ENCODE peak calls at places on chromosomes 12 and 14, in nine cellular contexts. H is amniotic stem cell, P is hippocampal formation, W is fibroblast of mammary gland, J is foreskin fibroblast, X is NCI-H446 treated with DMSO at 0.1 percent for 48 hours, O is sciatic nerve, L is AG08396, V is T-helper 2 cell. N is an unnamed sample.

GRCh38 chr12:32545413-32545970 is 133.6 kb upstream of the DNM1L start:
- DNase-seq in H (no peak), P (no peak), W (no peak), J (no peak), X (no peak), O (no peak), L (no peak), V (no peak), N (no peak)

GRCh38 chr14:72782817-72783216 is 111.1 kb downstream of the DPF3 start:
- DNase-seq in H (no peak), P (no peak), W (no peak), J (no peak), X (no peak), O (no peak), L (no peak), V (no peak), N (no peak)

GRCh38 chr14:76509291-76509690 is 133.4 kb downstream of the ESRRB start:
- DNase-seq in H (no peak), P (no peak), W (no peak), J (no peak), X (no peak), O (no peak), L (no peak), V (no peak), N (peak; percentile 35)

GRCh38 chr12:14779834-14780233 is 23.4 kb downstream of the WBP11 start:
- DNase-seq in H (no peak), P (no peak), W (no peak), J (no peak), X (no peak), O (no peak), L (no peak), V (no peak), N (no peak)

GRCh38 chr14:97848351-97848980 is 1051.3 kb downstream of the VRK1 start:
- DNase-seq in H (no peak), P (no peak), W (no peak), J (no peak), X (no peak), O (no peak), L (no peak), V (no peak), N (no peak)

GRCh38 chr12:131137836-131138637 is 184.3 kb downstream of the ADGRD1 start:
- DNase-seq in H (no peak), P (no peak), W (peak; percentile 31), J (peak; percentile 20), X (no peak), O (no peak), L (no peak), V (no peak), N (no peak)

GRCh38 chr12:68446896-68447806 is 115.0 kb upstream of the MDM1 start:
- DNase-seq in H (no peak), P (no peak), W (peak; percentile 31), J (peak; percentile 26), X (no peak), O (no peak), L (no peak), V (no peak), N (no peak)

GRCh38 chr14:101705733-101706508 is 55.6 kb upstream of the PPP2R5C start:
- DNase-seq in H (no peak), P (no peak), W (no peak), J (no peak), X (no peak), O (peak; percentile 79), L (no peak), V (peak; percentile 40), N (no peak)

GRCh38 chr14:53011053-53011462 is 60.2 kb upstream of the FERMT2 start:
- DNase-seq in H (peak; percentile 51), P (peak; percentile 16), W (peak; percentile 99), J (peak; percentile 97), X (no peak), O (peak; percentile 88), L (peak; percentile 87), V (no peak), N (peak; percentile 12)

GRCh38 chr14:55794655-55795583 is 214.9 kb downstream of the KTN1 start:
- DNase-seq in H (peak; percentile 33), P (no peak), W (peak; percentile 33), J (no peak), X (no peak), O (no peak), L (no peak), V (no peak), N (no peak)

GRCh38 chr14:94897092-94897491 is 127.2 kb upstream of the GSC start:
- DNase-seq in H (no peak), P (no peak), W (peak; percentile 78), J (no peak), X (no peak), O (peak; percentile 67), L (no peak), V (no peak), N (no peak)

GRCh38 chr12:54019111-54019811 is 9.0 kb upstream of the HOXC6 start:
- DNase-seq in H (no peak), P (no peak), W (peak; percentile 56), J (no peak), X (no peak), O (no peak), L (no peak), V (no peak), N (no peak)

GRCh38 chr12:96170328-96170727 is 23.8 kb upstream of the ELK3 start:
- DNase-seq in H (no peak), P (no peak), W (no peak), J (no peak), X (no peak), O (no peak), L (no peak), V (no peak), N (peak; percentile 16)

GRCh38 chr12:66776974-66777373 is 98.1 kb upstream of the GRIP1 start:
- DNase-seq in H (no peak), P (no peak), W (no peak), J (no peak), X (no peak), O (no peak), L (no peak), V (no peak), N (no peak)

GRCh38 chr12:103997277-103997900 is 31.7 kb downstream of the TDG start:
- DNase-seq in H (no peak), P (no peak), W (peak; percentile 54), J (no peak), X (no peak), O (no peak), L (no peak), V (no peak), N (no peak)

GRCh38 chr12:89134213-89134770 is 218.0 kb downstream of the DUSP6 start:
- DNase-seq in H (no peak), P (no peak), W (no peak), J (no peak), X (no peak), O (no peak), L (no peak), V (no peak), N (no peak)

GRCh38 chr12:32049956-32050355 is 56.7 kb upstream of the BICD1 start:
- DNase-seq in H (no peak), P (no peak), W (no peak), J (no peak), X (no peak), O (no peak), L (no peak), V (no peak), N (no peak)

GRCh38 chr14:28142400-28143015 is 624.1 kb upstream of the FOXG1 start:
- DNase-seq in H (no peak), P (peak; percentile 51), W (peak; percentile 8), J (no peak), X (peak; percentile 69), O (no peak), L (no peak), V (no peak), N (peak; percentile 54)

GRCh38 chr12:107225626-107226025 is 132.3 kb upstream of the CRY1 start:
- DNase-seq in H (no peak), P (no peak), W (no peak), J (peak; percentile 8), X (no peak), O (no peak), L (peak; percentile 69), V (no peak), N (no peak)

GRCh38 chr14:46197856-46198255 is 453.7 kb downstream of the RPL10L start:
- DNase-seq in H (no peak), P (no peak), W (peak; percentile 70), J (no peak), X (no peak), O (no peak), L (no peak), V (no peak), N (no peak)

GRCh38 chr12:121806556-121807308 is 2.9 kb downstream of the SETD1B start:
- DNase-seq in H (no peak), P (no peak), W (peak; percentile 28), J (no peak), X (no peak), O (no peak), L (no peak), V (no peak), N (no peak)

GRCh38 chr12:92509156-92509758 is 193.5 kb upstream of the PLEKHG7 start:
- DNase-seq in H (no peak), P (no peak), W (peak; percentile 24), J (no peak), X (no peak), O (no peak), L (no peak), V (no peak), N (no peak)

GRCh38 chr14:38208825-38209562 is 1.3 kb downstream of the SSTR1 start:
- DNase-seq in H (no peak), P (no peak), W (peak; percentile 53), J (peak; percentile 87), X (no peak), O (peak; percentile 54), L (peak; percentile 83), V (no peak), N (peak; percentile 17)

GRCh38 chr14:36771256-36771655 is 109.6 kb downstream of the PAX9 start:
- DNase-seq in H (no peak), P (no peak), W (no peak), J (no peak), X (no peak), O (no peak), L (no peak), V (no peak), N (no peak)

GRCh38 chr12:61870658-61871559 is 389.3 kb upstream of the USP15 start:
- DNase-seq in H (no peak), P (no peak), W (peak; percentile 4), J (no peak), X (no peak), O (no peak), L (no peak), V (no peak), N (no peak)

N was measured in Ammon's horn.